ENCODE peak calls at places on chromosome 15, in seven cellular contexts. J is transverse colon; O is ovary; R is CD8-positive, alpha-beta memory T cell; E is H1; M is psoas muscle; C is heart right ventricle. X is an unnamed sample.

GRCh38 chr15:39124925-39125625 is 455.8 kb upstream of the THBS1 start:
- DNase-seq in J (no peak), O (no peak), R (no peak), E (no peak), M (no peak), C (no peak), X (no peak)

GRCh38 chr15:67997996-67998395 is 56.1 kb upstream of the PIAS1 start:
- DNase-seq in J (no peak), O (no peak), R (no peak), E (no peak), M (no peak), C (no peak), X (no peak)

GRCh38 chr15:50884583-50884982 is 23.9 kb upstream of the AP4E1 start:
- DNase-seq in J (no peak), O (no peak), R (no peak), E (no peak), M (no peak), C (no peak), X (no peak)

GRCh38 chr15:62068071-62068786 is 1.5 kb downstream of the C2CD4A start:
- DNase-seq in J (peak; percentile 51), O (peak; percentile 51), R (peak; percentile 49), E (no peak), M (peak; percentile 62), C (peak; percentile 27), X (no peak)

GRCh38 chr15:38699633-38700230 is 135.1 kb upstream of the RASGRP1 start:
- DNase-seq in J (peak; percentile 76), O (no peak), R (peak; percentile 76), E (no peak), M (peak; percentile 19), C (peak; percentile 55), X (peak; percentile 82)

GRCh38 chr15:99482993-99483392 is 82.8 kb upstream of the MEF2A start:
- DNase-seq in J (no peak), O (no peak), R (no peak), E (no peak), M (no peak), C (no peak), X (no peak)

GRCh38 chr15:63504247-63504978 is at the start of gene USP3:
- DNase-seq in J (peak; percentile 97), O (peak; percentile 96), R (peak; percentile 95), E (peak; percentile 72), M (peak; percentile 95), C (peak; percentile 94), X (peak; percentile 87)

GRCh38 chr15:98658831-98659699 is 10.7 kb downstream of the IGF1R start:
- DNase-seq in J (peak; percentile 21), O (no peak), R (no peak), E (no peak), M (no peak), C (peak; percentile 56), X (peak; percentile 81)

GRCh38 chr15:59247364-59247763 is 40.7 kb downstream of the LDHAL6B start:
- DNase-seq in J (peak; percentile 74), O (no peak), R (peak; percentile 53), E (peak; percentile 15), M (no peak), C (peak; percentile 62), X (peak; percentile 72)

GRCh38 chr15:95591886-95592285 is 738.6 kb upstream of the NR2F2 start:
- DNase-seq in J (no peak), O (no peak), R (no peak), E (no peak), M (no peak), C (no peak), X (no peak)

GRCh38 chr15:42194502-42194901 is 13.6 kb downstream of the VPS39 start:
- DNase-seq in J (peak; percentile 15), O (no peak), R (no peak), E (no peak), M (no peak), C (no peak), X (no peak)

GRCh38 chr15:90893175-90894090 is 9.1 kb downstream of the FES start:
- DNase-seq in J (no peak), O (no peak), R (no peak), E (no peak), M (no peak), C (no peak), X (no peak)

GRCh38 chr15:29887719-29888118 is 65.5 kb upstream of the TJP1 start:
- DNase-seq in J (no peak), O (no peak), R (no peak), E (no peak), M (no peak), C (no peak), X (no peak)

GRCh38 chr15:64148168-64148567 is 3.4 kb upstream of the SNX22 start:
- DNase-seq in J (no peak), O (no peak), R (no peak), E (no peak), M (no peak), C (no peak), X (no peak)

GRCh38 chr15:101539930-101540329 is 50.4 kb upstream of the PCSK6 start:
- DNase-seq in J (no peak), O (no peak), R (no peak), E (no peak), M (no peak), C (no peak), X (no peak)

GRCh38 chr15:89041507-89041906 is 46.7 kb upstream of the ABHD2 start:
- DNase-seq in J (no peak), O (no peak), R (no peak), E (no peak), M (no peak), C (no peak), X (no peak)

GRCh38 chr15:37133619-37134018 is 33.3 kb upstream of the MEIS2 start:
- DNase-seq in J (no peak), O (no peak), R (no peak), E (no peak), M (no peak), C (no peak), X (no peak)

GRCh38 chr15:51281368-51281967 is 56.9 kb downstream of the CYP19A1 start:
- DNase-seq in J (peak; percentile 62), O (peak; percentile 49), R (no peak), E (no peak), M (peak; percentile 54), C (peak; percentile 64), X (peak; percentile 67)

GRCh38 chr15:41936649-41937567 is 35.4 kb downstream of the EHD4 start:
- DNase-seq in J (peak; percentile 46), O (no peak), R (peak; percentile 90), E (no peak), M (peak; percentile 51), C (peak; percentile 69), X (no peak)

GRCh38 chr15:43133429-43134156 is at the start of gene TMEM62:
- DNase-seq in J (peak; percentile 92), O (peak; percentile 74), R (peak; percentile 76), E (no peak), M (peak; percentile 84), C (peak; percentile 85), X (peak; percentile 66)

GRCh38 chr15:91203619-91204018 is 103.6 kb downstream of the SV2B start:
- DNase-seq in J (no peak), O (no peak), R (no peak), E (no peak), M (no peak), C (no peak), X (no peak)

DNA sequence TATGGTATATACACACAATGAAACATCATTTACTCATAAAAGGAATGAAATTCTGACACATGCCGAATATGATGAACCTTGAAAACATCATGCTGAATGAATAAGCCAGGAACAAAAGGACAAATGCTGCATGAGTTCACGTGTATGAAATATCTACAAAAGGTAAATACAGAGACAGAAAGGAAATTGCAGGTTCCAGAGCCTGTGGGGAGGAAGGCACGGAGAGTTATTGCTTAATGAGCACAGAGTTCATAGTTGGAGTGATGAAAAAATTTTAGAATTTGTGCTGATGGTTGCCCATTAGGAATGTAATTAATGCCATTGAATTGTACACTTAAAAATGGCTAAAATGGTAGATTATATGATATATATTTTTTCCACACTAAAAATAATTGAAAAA is 49.5 kb downstream of the OCA2 start:
- DNase-seq in J (no peak), O (no peak), R (no peak), E (no peak), M (no peak), C (no peak), X (no peak)
- H3K9me3 ChIP-seq in J (peaks cover 5% of the 10 kb centered on the region), O (no peaks in the 10 kb centered on the region), R (no peaks in the 10 kb centered on the region), E (peaks cover 2% of the 10 kb centered on the region), M (peaks cover 10% of the 10 kb centered on the region), C (no peaks in the 10 kb centered on the region), X (no peaks in the 10 kb centered on the region)

DNA sequence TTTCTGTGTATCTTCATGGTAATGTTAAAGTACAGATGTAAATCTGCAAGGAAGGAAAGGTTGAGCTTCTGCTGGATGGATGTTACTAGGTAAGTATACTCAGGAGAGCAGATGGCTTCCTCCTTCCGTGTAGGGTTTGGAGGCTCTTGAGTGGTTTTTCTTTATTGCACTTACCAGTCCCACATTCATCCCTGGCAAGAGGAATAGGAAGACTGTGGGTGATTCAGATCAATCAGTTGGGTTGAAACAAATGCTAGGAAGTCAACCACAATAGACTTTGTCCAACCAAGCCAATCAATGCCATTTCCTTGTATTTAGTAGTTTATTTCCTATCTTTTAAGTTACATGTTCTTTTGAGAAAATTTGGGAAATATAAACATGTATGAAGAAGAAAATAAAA is 26.6 kb downstream of the MYZAP start:
- DNase-seq in J (no peak), O (no peak), R (no peak), E (no peak), M (no peak), C (no peak), X (no peak)
- H3K9me3 ChIP-seq in J (no peaks in the 10 kb centered on the region), O (no peaks in the 10 kb centered on the region), R (no peaks in the 10 kb centered on the region), E (no peaks in the 10 kb centered on the region), M (no peaks in the 10 kb centered on the region), C (no peaks in the 10 kb centered on the region), X (no peaks in the 10 kb centered on the region)

DNA sequence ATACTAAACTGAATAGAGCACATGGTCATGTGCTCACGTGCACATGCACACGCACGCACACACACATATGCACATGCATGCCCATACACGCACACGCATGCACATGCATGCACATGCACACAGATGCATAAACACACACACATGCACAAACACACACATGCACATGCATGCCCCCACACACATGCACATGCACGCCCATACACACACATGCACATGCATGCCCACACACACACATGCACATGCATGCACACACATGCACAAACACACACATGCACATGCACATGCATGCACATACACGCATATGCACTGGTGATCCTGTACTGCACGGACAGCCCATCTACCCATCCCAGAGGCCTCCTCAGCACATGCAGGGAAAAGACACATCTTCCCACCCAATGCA is 426.6 kb downstream of the OCA2 start:
- DNase-seq in J (no peak), O (no peak), R (no peak), E (no peak), M (no peak), C (no peak), X (no peak)
- H3K9me3 ChIP-seq in J (no peaks in the 10 kb centered on the region), O (no peaks in the 10 kb centered on the region), R (no peaks in the 10 kb centered on the region), E (no peaks in the 10 kb centered on the region), M (no peaks in the 10 kb centered on the region), C (no peaks in the 10 kb centered on the region), X (no peaks in the 10 kb centered on the region)

DNA sequence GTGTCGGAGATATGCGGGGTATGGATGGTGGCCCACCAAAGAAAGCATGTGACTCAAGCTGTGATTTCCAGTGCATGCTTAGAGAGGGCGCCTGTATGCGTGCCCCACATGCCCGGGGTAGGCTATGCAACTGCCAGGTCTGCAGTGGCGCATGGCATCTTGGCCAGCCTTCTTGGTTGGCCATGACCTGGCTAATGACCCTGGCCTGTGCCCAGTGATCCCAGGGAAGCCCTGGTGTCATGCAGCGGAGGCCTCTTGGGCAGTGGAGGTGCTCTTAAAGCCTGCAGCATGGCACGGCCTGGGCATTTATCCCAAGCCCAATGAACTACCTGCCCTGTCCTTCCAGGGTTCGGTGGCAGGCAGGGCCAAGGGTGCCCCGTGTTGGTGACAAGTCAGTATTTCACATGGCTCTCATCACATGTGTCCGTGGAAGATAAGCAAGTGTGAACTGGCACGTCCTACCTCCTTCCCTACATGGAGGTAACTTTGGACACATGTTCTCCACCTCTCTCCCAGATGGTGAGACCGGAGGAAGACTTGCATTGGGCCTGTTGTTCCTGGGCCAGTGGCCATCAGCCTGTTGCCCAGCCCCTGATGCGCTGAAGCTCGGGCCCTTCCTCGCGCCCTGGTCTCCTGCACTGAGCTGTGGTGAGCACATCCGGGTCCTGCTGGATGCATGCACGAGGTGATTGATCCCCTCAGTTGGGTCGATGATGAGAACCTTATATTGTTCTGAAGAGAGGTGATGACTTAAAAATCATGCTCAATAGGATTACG is 192.0 kb downstream of the UBE3A start:
- DNase-seq in J (peak; percentile 2), O (peak; percentile 17), R (no peak), E (no peak), M (peak; percentile 1), C (no peak), X (no peak)
- H3K9me3 ChIP-seq in J (peaks cover 20% of the 10 kb centered on the region), O (no peaks in the 10 kb centered on the region), R (no peaks in the 10 kb centered on the region), E (peaks cover 99% of the 10 kb centered on the region), M (no peaks in the 10 kb centered on the region), C (no peaks in the 10 kb centered on the region), X (no peaks in the 10 kb centered on the region)